ENCODE peak calls at places on chromosomes 16 and 17, in seven cellular contexts. R is activated naive CD4-positive, alpha-beta T cell treated with anti-CD3 and anti-CD28 coated beads for 36 hours; K is islet precursor cell; V is CD4-positive, alpha-beta memory T cell; B is stimulated activated CD4-positive, alpha-beta T cell treated with anti-CD3 and anti-CD28 coated beads, Interleukin-12 subunit alpha, Interleukin-12 subunit beta, amount 100 ng/mL, for 48 hours; U is AML-193; J is GM23248. I is an unnamed sample.

GRCh38 chr17:34246436-34246835 is 8.6 kb upstream of the CCL2 start:
- DNase-seq in U (peak; percentile 99), J (no peak), R (no peak), K (no peak), V (no peak), B (no peak), I (no peak)

GRCh38 chr17:80449930-80450576 is 26.4 kb downstream of the NPTX1 start:
- DNase-seq in B (no peak), U (no peak), K (no peak), R (no peak), J (no peak), V (no peak), I (no peak)

GRCh38 chr16:68022278-68022727 is 729 bp downstream of the DDX28 start:
- DNase-seq in U (no peak), V (no peak), B (no peak), R (no peak), J (peak; percentile 45), K (no peak), I (no peak)

GRCh38 chr17:14304222-14304844 is 3.5 kb downstream of the HS3ST3B1 start:
- DNase-seq in J (no peak), B (no peak), R (no peak), V (no peak), K (no peak), U (no peak), I (no peak)

GRCh38 chr17:6071528-6072065 is 1.4 kb downstream of the WSCD1 start:
- DNase-seq in R (no peak), V (no peak), K (no peak), U (no peak), J (no peak), B (no peak), I (no peak)

GRCh38 chr17:72119963-72120877 is 600 bp upstream of the SOX9 start:
- DNase-seq in K (peak; percentile 85), B (no peak), U (no peak), V (no peak), J (peak; percentile 91), R (no peak), I (peak; percentile 39)

GRCh38 chr17:2343421-2343820 is 6.1 kb downstream of the SGSM2 start:
- DNase-seq in B (peak; percentile 26), K (no peak), J (peak; percentile 8), R (peak; percentile 46), V (no peak), U (no peak), I (no peak)

GRCh38 chr16:4214215-4214621 is 27.7 kb downstream of the SRL start:
- DNase-seq in R (no peak), J (peak; percentile 93), K (no peak), V (no peak), B (no peak), U (no peak), I (no peak)

GRCh38 chr16:71255721-71256120 is 25.2 kb upstream of the HYDIN start:
- DNase-seq in B (no peak), K (no peak), R (no peak), V (no peak), J (no peak), U (no peak), I (no peak)

GRCh38 chr16:57383276-57384247 is 11.3 kb downstream of the CX3CL1 start:
- DNase-seq in R (no peak), J (peak; percentile 43), V (no peak), U (no peak), K (peak; percentile 95), B (no peak), I (no peak)

GRCh38 chr17:17304521-17304985 is 1.4 kb downstream of the NT5M start:
- DNase-seq in B (no peak), V (peak; percentile 54), U (no peak), R (peak; percentile 56), K (no peak), J (no peak), I (peak; percentile 70)

I was measured in GM13977.